ENCODE peak calls at places on chromosomes 13 and 19, in six cellular contexts. N, G, V, A, S and T are unnamed samples.

GRCh38 chr19:50820086-50820485 is 3.5 kb downstream of the KLK1 start:
- DNase-seq in N (no peak), G (no peak), V (no peak), A (no peak), S (no peak), T (no peak)

GRCh38 chr13:109919715-109920375 is 133.5 kb upstream of the IRS2 start:
- DNase-seq in N (no peak), G (no peak), V (peak), A (no peak), S (no peak), T (no peak)

GRCh38 chr13:31807090-31807541 is 67.8 kb downstream of the RXFP2 start:
- DNase-seq in N (no peak), G (no peak), V (no peak), A (no peak), S (no peak), T (no peak)

GRCh38 chr19:13493516-13494310 is 12.6 kb downstream of the CACNA1A start:
- DNase-seq in N (no peak), G (no peak), V (peak), A (no peak), S (no peak), T (no peak)

GRCh38 chr19:19426799-19427198 is 21.3 kb downstream of the GATAD2A start:
- DNase-seq in N (no peak), G (no peak), V (no peak), A (no peak), S (no peak), T (no peak)

GRCh38 chr13:44710576-44710975 is 134.4 kb upstream of the TSC22D1 start:
- DNase-seq in N (no peak), G (no peak), V (peak), A (no peak), S (no peak), T (no peak)

GRCh38 chr13:39688699-39689405 is 33.4 kb downstream of the COG6 start:
- DNase-seq in N (no peak), G (no peak), V (no peak), A (no peak), S (no peak), T (no peak)

GRCh38 chr13:50227356-50227755 is 212.1 kb downstream of the KCNRG start:
- DNase-seq in N (no peak), G (no peak), V (no peak), A (no peak), S (no peak), T (no peak)

GRCh38 chr13:109281823-109282239 is 504.6 kb downstream of the IRS2 start:
- DNase-seq in N (no peak), G (no peak), V (no peak), A (no peak), S (no peak), T (no peak)

GRCh38 chr13:41821195-41821594 is 139.7 kb downstream of the VWA8 start:
- DNase-seq in N (no peak), G (no peak), V (no peak), A (no peak), S (no peak), T (no peak)

GRCh38 chr13:41915096-41915495 is 45.8 kb downstream of the VWA8 start:
- DNase-seq in N (no peak), G (peak), V (no peak), A (no peak), S (no peak), T (no peak)

GRCh38 chr19:1470864-1471513 is 8.0 kb downstream of the C19orf25 start:
- DNase-seq in N (peak), G (no peak), V (peak), A (no peak), S (peak), T (no peak)

GRCh38 chr13:111292710-111293485 is 27.5 kb upstream of the TEX29 start:
- DNase-seq in N (no peak), G (no peak), V (no peak), A (no peak), S (no peak), T (no peak)

GRCh38 chr13:89862691-89863036 is 1484.8 kb upstream of the MIR17HG start:
- DNase-seq in N (no peak), G (no peak), V (peak), A (no peak), S (no peak), T (no peak)

GRCh38 chr19:50383307-50383851 is 768 bp upstream of the POLD1 start:
- DNase-seq in N (no peak), G (no peak), V (no peak), A (no peak), S (peak), T (no peak)

GRCh38 chr19:3538965-3539742 is at the start of gene TEKTIP1:
- DNase-seq in N (no peak), G (peak), V (no peak), A (no peak), S (no peak), T (no peak)

GRCh38 chr19:48418317-48419064 is 25.0 kb downstream of the GRIN2D start:
- DNase-seq in N (no peak), G (peak), V (peak), A (no peak), S (no peak), T (peak)

GRCh38 chr13:49620170-49620621 is 8.1 kb upstream of the ARL11 start:
- DNase-seq in N (no peak), G (no peak), V (no peak), A (no peak), S (no peak), T (peak)

GRCh38 chr13:94641432-94641941 is 39.8 kb downstream of the GPR180 start:
- DNase-seq in N (peak), G (peak), V (peak), A (no peak), S (peak), T (no peak)

GRCh38 chr13:79869326-79869725 is 388.4 kb downstream of the NDFIP2 start:
- DNase-seq in N (no peak), G (no peak), V (peak), A (peak), S (no peak), T (no peak)

GRCh38 chr13:32426981-32427851 is 714 bp downstream of the N4BP2L1 start:
- DNase-seq in N (peak), G (no peak), V (no peak), A (peak), S (peak), T (peak)